ENCODE peak calls at places on chromosomes 13 and 19, in ten cellular contexts. L is K562, N is Panc1, T is stomach, U is HCT116, E is sigmoid colon, R is transverse colon, O is SK-N-SH, D is GM23338, J is HepG2. W is an unnamed sample.
A peak's percentile ranks its signal among the peaks of the same experiment; 100 is the strongest.

GRCh38 chr13:91017031-91017668 is 330.3 kb upstream of the MIR17HG start:
- DNase-seq in E (no peak), U (peak; percentile 34), L (peak; percentile 96), T (peak; percentile 28), O (peak; percentile 67), N (peak; percentile 42), R (no peak), J (no peak), D (peak; percentile 64), W (no peak)

GRCh38 chr13:41544824-41545707 is 87.7 kb downstream of the RGCC start:
- DNase-seq in R (no peak), E (no peak), J (no peak), N (no peak), U (no peak), D (no peak), L (no peak), O (no peak), T (no peak), W (no peak)

GRCh38 chr19:35029737-35030256 is 473 bp upstream of the SCN1B start:
- DNase-seq in R (no peak), D (peak; percentile 60), U (no peak), N (no peak), J (no peak), E (no peak), T (no peak), L (peak; percentile 37), O (peak; percentile 63), W (no peak)

GRCh38 chr13:37303610-37304009 is 198.1 kb upstream of the CSNK1A1L start:
- DNase-seq in L (no peak), T (no peak), O (no peak), D (no peak), J (no peak), U (no peak), R (no peak), E (no peak), N (no peak), W (no peak)

GRCh38 chr19:50563597-50563996 is 4.6 kb downstream of the LRRC4B start:
- DNase-seq in R (no peak), O (no peak), N (no peak), T (no peak), D (no peak), J (no peak), E (no peak), L (no peak), U (no peak), W (no peak)

GRCh38 chr13:30736461-30736860 is 1.1 kb downstream of the ALOX5AP start:
- DNase-seq in L (no peak), R (no peak), D (no peak), O (no peak), T (no peak), U (no peak), N (no peak), E (no peak), J (no peak), W (no peak)

GRCh38 chr13:98970293-98970692 is 7.6 kb downstream of the DOCK9 start:
- DNase-seq in T (no peak), J (no peak), L (no peak), E (no peak), N (no peak), O (no peak), D (no peak), U (no peak), R (no peak), W (no peak)

GRCh38 chr19:31149306-31149975 is 199.8 kb downstream of the TSHZ3 start:
- DNase-seq in N (no peak), L (no peak), O (no peak), U (no peak), T (no peak), R (no peak), D (no peak), E (no peak), J (no peak), W (no peak)

GRCh38 chr13:69264362-69265334 is 843.0 kb upstream of the ATXN8OS start:
- DNase-seq in D (no peak), L (no peak), E (no peak), J (no peak), O (no peak), R (no peak), U (no peak), N (no peak), T (no peak), W (no peak)

GRCh38 chr19:10431943-10432735 is 11.8 kb downstream of the PDE4A start:
- DNase-seq in N (no peak), T (peak; percentile 78), U (no peak), O (peak; percentile 68), J (no peak), R (peak; percentile 86), D (peak; percentile 60), L (peak; percentile 88), E (peak; percentile 82), W (peak; percentile 41)

GRCh38 chr13:113862191-113862765 is 1.6 kb downstream of the GAS6 start:
- DNase-seq in O (no peak), R (no peak), U (no peak), N (no peak), J (no peak), T (no peak), L (no peak), E (no peak), D (no peak), W (no peak)
- H3K4me3 ChIP-seq in O (peak overlapping the region; percentile 73), R (peak overlapping the region; percentile 78), U (peak overlapping the region; percentile 76), N (peak overlapping the region; percentile 57), J (no peak overlapping the region), T (peak overlapping the region; percentile 82), L (peak overlapping the region; percentile 56), E (peak overlapping the region; percentile 77), D (peak overlapping the region; percentile 73), W (peak overlapping the region; percentile 57)

GRCh38 chr19:51689751-51690358 is 3.3 kb upstream of the SPACA6 start:
- DNase-seq in E (peak; percentile 80), O (peak; percentile 77), L (peak; percentile 39), T (no peak), D (peak; percentile 82), J (no peak), N (no peak), U (no peak), R (peak; percentile 28), W (no peak)
- TF ChIP-seq POLR2AphosphoS5 in E (no peak), O (no peak), L (no peak), T (no peak), D (no peak), J (no peak), N (no peak), U (peak; percentile 29), R (no peak), W (no peak)

GRCh38 chr19:46420056-46420455 is 6.7 kb upstream of the CCDC8 start:
- DNase-seq in E (no peak), D (no peak), U (no peak), L (no peak), N (no peak), T (no peak), R (no peak), O (no peak), J (no peak), W (no peak)

GRCh38 chr19:46413262-46414031 is at the start of gene CCDC8:
- DNase-seq in T (no peak), R (peak; percentile 57), E (peak; percentile 95), J (no peak), O (no peak), L (peak; percentile 93), U (no peak), N (no peak), D (peak; percentile 98), W (peak; percentile 85)

GRCh38 chr19:46412034-46412982 is 1.1 kb downstream of the CCDC8 start:
- DNase-seq in R (no peak), U (no peak), D (no peak), O (no peak), L (peak; percentile 34), E (no peak), J (no peak), N (no peak), T (no peak), W (no peak)

GRCh38 chr19:46412983-46413261 is 442 bp downstream of the CCDC8 start:
- DNase-seq in T (no peak), U (no peak), N (no peak), R (no peak), J (no peak), D (no peak), E (no peak), L (peak; percentile 39), O (no peak), W (no peak)

GRCh38 chr19:46416077-46416709 is 2.8 kb upstream of the CCDC8 start:
- DNase-seq in O (peak; percentile 95), J (peak; percentile 59), E (peak; percentile 91), L (peak; percentile 94), N (no peak), T (peak; percentile 63), U (peak; percentile 40), D (peak; percentile 96), R (peak; percentile 67), W (peak; percentile 59)
- H3K4me3 ChIP-seq in O (peak overlapping the region; percentile 38), J (peak overlapping the region; percentile 45), E (peak overlapping the region; percentile 42), L (peak overlapping the region; percentile 21), N (peak overlapping the region; percentile 39), T (peak overlapping the region; percentile 30), U (peak overlapping the region; percentile 57), D (peak overlapping the region; percentile 52), R (peak overlapping the region; percentile 22), W (peak overlapping the region; percentile 24)

GRCh38 chr13:44759723-44760360 is 183.7 kb upstream of the TSC22D1 start:
- DNase-seq in L (no peak), J (peak; percentile 21), D (no peak), E (no peak), T (peak; percentile 84), U (no peak), N (no peak), O (no peak), R (no peak), W (peak; percentile 80)
- TF ChIP-seq POLR2AphosphoS5 in L (no peak), J (no peak), D (no peak), E (no peak), T (peak; percentile 57), U (no peak), N (no peak), O (no peak), R (no peak), W (peak; percentile 88)